ENCODE peak calls at places on chromosomes 6 and 20, in ten cellular contexts. O is HCT116; J is cardiac muscle cell; D is naive thymus-derived CD4-positive, alpha-beta T cell; G is A549; P is upper lobe of left lung; U is stimulated activated CD4-positive, alpha-beta T cell treated with anti-CD3 and anti-CD28 coated beads, Interleukin-4, amount 100 ng/mL, for 1 hour; R is M059J; B is heart right ventricle; Q is HTR-8/SVneo. N is an unnamed sample.
A peak's percentile ranks its signal among the peaks of the same experiment; 100 is the strongest.

GRCh38 chr6:43386492-43386891 is 17.0 kb upstream of the ZNF318 start:
- DNase-seq in J (no peak), P (no peak), O (no peak), B (no peak), U (no peak), G (no peak), D (no peak), Q (no peak), R (peak; percentile 33), N (no peak)

GRCh38 chr6:4349931-4350330 is 214.6 kb upstream of the ECI2 start:
- DNase-seq in D (no peak), P (no peak), O (no peak), U (no peak), J (no peak), G (no peak), R (no peak), B (no peak), Q (no peak), N (no peak)

GRCh38 chr6:33702345-33702977 is 9.0 kb downstream of the UQCC2 start:
- DNase-seq in U (no peak), D (no peak), J (peak; percentile 69), O (peak; percentile 37), B (no peak), R (peak; percentile 67), P (no peak), G (peak; percentile 57), Q (peak; percentile 51), N (peak; percentile 58)

GRCh38 chr20:38798266-38798665 is 7.2 kb upstream of the PPP1R16B start:
- DNase-seq in J (no peak), U (no peak), P (no peak), O (no peak), Q (no peak), B (no peak), D (no peak), R (no peak), G (no peak), N (no peak)

GRCh38 chr6:168915242-168915641 is 338.4 kb downstream of the THBS2 start:
- DNase-seq in J (no peak), U (no peak), Q (no peak), R (no peak), B (no peak), D (no peak), O (no peak), G (no peak), P (no peak), N (no peak)

GRCh38 chr6:135188718-135189117 is 7.6 kb downstream of the MYB start:
- DNase-seq in O (no peak), J (no peak), B (no peak), Q (no peak), R (no peak), U (no peak), G (no peak), P (no peak), D (no peak), N (no peak)

GRCh38 chr20:2706688-2707352 is 14.2 kb downstream of the EBF4 start:
- DNase-seq in O (no peak), G (no peak), Q (no peak), B (no peak), U (no peak), R (no peak), P (no peak), J (no peak), D (no peak), N (no peak)

GRCh38 chr6:43405354-43405753 is 22.0 kb upstream of the ABCC10 start:
- DNase-seq in J (no peak), B (no peak), U (no peak), G (no peak), D (no peak), Q (no peak), R (peak; percentile 55), O (no peak), P (no peak), N (no peak)

GRCh38 chr6:170210651-170211403 is 80.1 kb downstream of the DLL1 start:
- DNase-seq in D (no peak), B (no peak), O (no peak), G (no peak), Q (no peak), J (no peak), P (no peak), R (no peak), U (no peak), N (no peak)

GRCh38 chr6:167452338-167453081 is 127.6 kb downstream of the TTLL2 start:
- DNase-seq in B (no peak), U (no peak), O (no peak), Q (no peak), D (no peak), P (no peak), J (no peak), G (no peak), R (no peak), N (no peak)

GRCh38 chr6:43768983-43769525 is 957 bp upstream of the VEGFA start:
- DNase-seq in U (no peak), D (no peak), J (peak; percentile 97), Q (no peak), R (peak; percentile 57), O (no peak), P (no peak), B (peak; percentile 54), G (no peak), N (no peak)